ENCODE peak calls at places on chromosomes 2 and 18, in six cellular contexts. B, P, N, J, F and Q are unnamed samples.

GRCh38 chr2:127701193-127701650 is at the start of gene SFT2D3:
- DNase-seq in J (peak; percentile 97), B (peak; percentile 91), N (peak; percentile 95), F (peak; percentile 89), P (peak; percentile 96), Q (peak; percentile 96)

GRCh38 chr2:86675611-86676015 is 44.5 kb upstream of the RMND5A start:
- DNase-seq in N (no peak), P (no peak), B (peak; percentile 60), J (peak; percentile 53), F (no peak), Q (no peak)

GRCh38 chr2:55419236-55419513 is 481 bp downstream of the CCDC88A start:
- DNase-seq in B (peak; percentile 33), N (peak; percentile 66), F (no peak), P (peak; percentile 64), J (no peak), Q (no peak)

GRCh38 chr2:199455533-199456382 is 2.0 kb downstream of the SATB2 start:
- DNase-seq in J (peak; percentile 93), F (no peak), N (peak; percentile 61), P (peak; percentile 55), B (peak; percentile 43), Q (no peak)

GRCh38 chr2:227826019-227826521 is 12.4 kb downstream of the CCL20 start:
- DNase-seq in N (no peak), F (no peak), P (no peak), B (no peak), J (no peak), Q (no peak)

GRCh38 chr2:226423498-226423960 is 376.1 kb downstream of the IRS1 start:
- DNase-seq in N (peak; percentile 59), F (no peak), B (peak; percentile 80), J (peak; percentile 58), P (peak; percentile 59), Q (peak; percentile 41)

GRCh38 chr18:37265382-37265781 is 300.2 kb downstream of the CELF4 start:
- DNase-seq in J (no peak), F (no peak), N (peak; percentile 14), B (no peak), P (no peak), Q (no peak)

GRCh38 chr2:218016810-218017209 is 14.0 kb upstream of the TNS1 start:
- DNase-seq in B (no peak), F (no peak), P (no peak), N (no peak), J (no peak), Q (peak; percentile 26)

GRCh38 chr2:194205568-194206227 is 1451.3 kb upstream of the SLC39A10 start:
- DNase-seq in J (no peak), F (no peak), B (no peak), N (no peak), P (no peak), Q (no peak)

GRCh38 chr2:109213646-109214417 is 84.8 kb downstream of the SH3RF3 start:
- DNase-seq in P (peak; percentile 86), F (no peak), J (no peak), B (peak; percentile 90), N (no peak), Q (peak; percentile 72)

GRCh38 chr2:128406629-128407252 is 88.1 kb upstream of the HS6ST1 start:
- DNase-seq in F (no peak), N (no peak), B (no peak), J (no peak), P (no peak), Q (no peak)

GRCh38 chr18:79507076-79507545 is 111.4 kb downstream of the NFATC1 start:
- DNase-seq in B (no peak), F (peak; percentile 66), P (peak; percentile 79), J (peak; percentile 84), N (peak; percentile 90), Q (peak; percentile 85)

GRCh38 chr18:3839481-3840075 is 389.6 kb downstream of the TGIF1 start:
- DNase-seq in J (no peak), B (no peak), N (no peak), P (no peak), F (no peak), Q (no peak)

GRCh38 chr2:29398384-29399237 is 283.4 kb downstream of the CLIP4 start:
- DNase-seq in B (no peak), J (peak; percentile 63), F (no peak), P (peak; percentile 6), N (no peak), Q (no peak)

GRCh38 chr2:207251573-207252192 is 85.9 kb upstream of the KLF7 start:
- DNase-seq in P (peak; percentile 18), F (no peak), J (no peak), B (no peak), N (no peak), Q (no peak)

GRCh38 chr2:239854596-239854995 is 170.5 kb downstream of the NDUFA10 start:
- DNase-seq in F (no peak), J (peak; percentile 18), B (no peak), N (peak; percentile 14), P (no peak), Q (no peak)

GRCh38 chr18:28149810-28150420 is 27.0 kb downstream of the CDH2 start:
- DNase-seq in P (no peak), N (no peak), J (no peak), B (no peak), F (no peak), Q (no peak)

GRCh38 chr18:54662986-54663385 is 71.9 kb downstream of the DYNAP start:
- DNase-seq in B (no peak), P (no peak), F (no peak), N (no peak), J (no peak), Q (no peak)

GRCh38 chr2:64943387-64944150 is 45.6 kb upstream of the SLC1A4 start:
- DNase-seq in P (peak; percentile 91), F (peak; percentile 48), J (no peak), B (peak; percentile 65), N (no peak), Q (peak; percentile 87)

GRCh38 chr18:12657048-12657848 is 659 bp downstream of the SPIRE1 start:
- DNase-seq in J (peak; percentile 68), F (peak; percentile 44), B (peak; percentile 32), N (peak; percentile 72), P (peak; percentile 82), Q (peak; percentile 69)

GRCh38 chr2:39356922-39357639 is 80.0 kb downstream of the MAP4K3 start:
- DNase-seq in B (no peak), P (no peak), F (no peak), N (no peak), J (no peak), Q (no peak)

GRCh38 chr2:127593228-127594115 is 52.5 kb upstream of the GPR17 start:
- DNase-seq in P (no peak), F (no peak), B (no peak), N (no peak), J (peak; percentile 33), Q (no peak)

GRCh38 chr2:60347781-60348180 is 205.7 kb downstream of the BCL11A start:
- DNase-seq in F (no peak), J (peak; percentile 50), B (peak; percentile 31), P (no peak), N (no peak), Q (no peak)

GRCh38 chr2:205405752-205406151 is 276.5 kb upstream of the NRP2 start:
- DNase-seq in B (peak; percentile 64), F (no peak), N (no peak), P (peak; percentile 85), J (no peak), Q (no peak)

GRCh38 chr18:57780318-57781127 is 22.6 kb downstream of the ATP8B1 start:
- DNase-seq in B (peak; percentile 82), N (no peak), P (peak; percentile 71), F (peak; percentile 37), J (no peak), Q (no peak)

GRCh38 chr18:9742588-9743131 is 34.6 kb downstream of the RAB31 start:
- DNase-seq in N (no peak), P (peak; percentile 42), F (no peak), J (peak; percentile 20), B (peak; percentile 42), Q (no peak)
- H3K27ac ChIP-seq in N (peak overlapping the region; percentile 36), P (peak overlapping the region; percentile 84), F (peak overlapping the region; percentile 58), J (peak overlapping the region; percentile 73), B (peak overlapping the region; percentile 92), Q (no peak overlapping the region)

GRCh38 chr2:62197609-62198236 is 1.8 kb downstream of the B3GNT2 start:
- DNase-seq in N (peak; percentile 80), P (peak; percentile 55), B (peak; percentile 52), F (peak; percentile 22), J (peak; percentile 81), Q (no peak)
- H3K4me1 ChIP-seq in N (peaks cover 16% of the 10 kb centered on the region), P (peaks cover 18% of the 10 kb centered on the region), B (peaks cover 7% of the 10 kb centered on the region), F (no peaks in the 10 kb centered on the region), J (peaks cover 11% of the 10 kb centered on the region), Q (no peaks in the 10 kb centered on the region)

DNA sequence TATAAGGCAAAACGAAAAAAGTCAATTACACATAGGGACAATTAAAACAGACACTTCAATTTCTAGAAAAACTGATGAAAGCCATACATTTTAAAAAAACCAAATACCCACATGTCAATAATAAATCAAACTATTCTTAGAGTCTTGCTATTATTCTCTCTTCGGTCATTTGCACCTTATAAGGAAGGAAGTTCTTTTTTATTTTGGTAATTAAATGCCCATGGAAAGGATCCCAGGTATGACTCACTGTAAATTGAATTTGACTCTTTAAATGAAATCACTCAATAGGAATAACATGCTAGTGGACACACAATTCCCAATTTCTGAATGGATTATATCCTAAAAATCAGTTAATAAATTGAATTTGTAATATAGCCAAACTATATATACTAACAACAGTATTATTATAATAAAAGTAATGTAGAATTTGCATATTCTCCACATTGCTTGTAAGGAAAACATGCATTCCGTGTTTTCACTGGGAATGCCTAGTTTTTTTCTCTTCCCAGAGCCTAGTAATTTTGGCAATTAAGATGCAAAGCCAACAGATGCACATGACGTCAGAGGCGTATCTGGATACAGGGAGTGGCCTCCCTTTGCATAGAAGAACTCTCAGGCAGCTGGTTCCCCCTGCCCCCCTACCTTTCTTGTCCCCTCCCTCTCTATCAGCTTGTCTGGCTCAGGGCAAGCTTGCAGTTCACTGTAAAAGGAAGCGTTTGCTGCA is 153.5 kb upstream of the PGAP1 start:
- DNase-seq in B (peak; percentile 57), N (no peak), F (peak; percentile 39), P (peak; percentile 45), J (no peak), Q (no peak)
- H3K27ac ChIP-seq in B (no peak overlapping the region), N (peak overlapping the region; percentile 39), F (peak overlapping the region; percentile 78), P (no peak overlapping the region), J (no peak overlapping the region), Q (peak overlapping the region; percentile 72)

GRCh38 chr2:25701801-25702200 is 28.4 kb upstream of the DTNB start:
- DNase-seq in P (no peak), J (no peak), B (no peak), F (no peak), N (no peak), Q (no peak)

GRCh38 chr2:25700221-25700660 is 26.9 kb upstream of the DTNB start:
- DNase-seq in B (peak; percentile 94), J (no peak), P (peak; percentile 74), F (no peak), N (no peak), Q (no peak)

GRCh38 chr2:25698752-25699151 is 25.4 kb upstream of the DTNB start:
- DNase-seq in P (no peak), N (no peak), F (no peak), B (peak; percentile 81), J (no peak), Q (no peak)

GRCh38 chr2:25697559-25698341 is 24.4 kb upstream of the DTNB start:
- DNase-seq in J (peak; percentile 67), N (no peak), F (no peak), B (no peak), P (no peak), Q (no peak)

DNA sequence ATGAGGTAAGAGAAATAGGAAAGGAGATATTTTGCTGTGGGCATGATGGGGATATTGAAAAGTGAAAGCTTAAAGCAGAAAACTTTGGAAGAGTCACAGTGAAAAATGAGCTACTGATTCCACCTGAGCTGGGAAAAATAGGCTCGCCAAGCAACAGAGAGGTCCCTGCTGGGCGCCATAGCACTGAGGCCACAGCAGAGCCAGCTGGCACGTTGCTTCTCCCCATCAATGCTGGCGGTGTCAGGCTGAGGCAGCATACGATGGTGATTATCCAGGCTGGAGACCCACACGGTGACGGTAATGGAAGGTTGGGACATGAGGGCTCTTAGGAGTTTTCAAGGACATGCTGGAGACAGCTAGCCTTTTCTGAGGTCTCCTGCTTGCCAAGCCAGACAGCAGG is 25.8 kb upstream of the DTNB start:
- DNase-seq in P (no peak), J (no peak), N (no peak), B (no peak), F (no peak), Q (no peak)
- H3K4me1 ChIP-seq in P (no peaks in the 10 kb centered on the region), J (peaks cover 6% of the 10 kb centered on the region), N (no peaks in the 10 kb centered on the region), B (peaks cover 32% of the 10 kb centered on the region), F (no peaks in the 10 kb centered on the region), Q (no peaks in the 10 kb centered on the region)